ENCODE peak calls at places on chromosome 2, in nine cellular contexts. R is upper lobe of right lung, X is HepG2, A is stomach, N is AG04450, S is body of pancreas, H is colonic mucosa, Z is Peyer's patch, I is tibial artery. L is an unnamed sample.

GRCh38 chr2:2014251-2014761 is 270.0 kb upstream of the PXDN start:
- DNase-seq in H (no peak), Z (no peak), X (no peak), A (no peak), N (no peak), R (no peak), I (no peak), S (no peak), L (no peak)

GRCh38 chr2:64268330-64268729 is 124.1 kb upstream of the PELI1 start:
- DNase-seq in I (no peak), R (no peak), S (no peak), H (no peak), N (no peak), X (no peak), A (no peak), Z (no peak), L (peak; percentile 41)

GRCh38 chr2:225668606-225669266 is 269.2 kb downstream of the NYAP2 start:
- DNase-seq in R (no peak), X (peak; percentile 65), H (peak; percentile 22), N (peak; percentile 56), Z (no peak), A (no peak), S (no peak), I (no peak), L (peak; percentile 83)

GRCh38 chr2:68770271-68771111 is 35.9 kb downstream of the ARHGAP25 start:
- DNase-seq in R (no peak), N (no peak), X (no peak), H (no peak), S (no peak), A (no peak), I (no peak), Z (no peak), L (no peak)

GRCh38 chr2:240467659-240468299 is 32.3 kb downstream of the GPC1 start:
- DNase-seq in X (no peak), Z (peak; percentile 11), A (peak; percentile 20), S (peak; percentile 10), R (no peak), N (no peak), H (peak; percentile 13), I (no peak), L (no peak)

GRCh38 chr2:127580167-127581049 is 44.9 kb downstream of the MYO7B start:
- DNase-seq in R (peak; percentile 38), A (peak; percentile 21), S (no peak), N (no peak), I (peak; percentile 18), H (no peak), X (no peak), Z (peak; percentile 11), L (no peak)

GRCh38 chr2:36562973-36563532 is 34.9 kb downstream of the FEZ2 start:
- DNase-seq in Z (no peak), H (no peak), X (peak; percentile 56), A (no peak), S (no peak), I (no peak), N (no peak), R (no peak), L (peak; percentile 63)

GRCh38 chr2:31196622-31197021 is 20.7 kb downstream of the CAPN14 start:
- DNase-seq in Z (no peak), H (no peak), R (no peak), S (no peak), A (no peak), N (no peak), X (no peak), I (no peak), L (no peak)

GRCh38 chr2:98514096-98514639 is 69.5 kb downstream of the INPP4A start:
- DNase-seq in A (no peak), Z (no peak), R (no peak), I (no peak), X (no peak), N (no peak), S (no peak), H (no peak), L (no peak)

GRCh38 chr2:180004731-180005130 is 2.4 kb downstream of the CWC22 start:
- DNase-seq in S (no peak), H (no peak), I (no peak), R (no peak), Z (no peak), N (no peak), X (no peak), A (no peak), L (no peak)

GRCh38 chr2:240990726-240991377 is 7.6 kb upstream of the SNED1 start:
- DNase-seq in H (no peak), S (peak; percentile 11), A (peak; percentile 24), R (no peak), Z (no peak), N (no peak), X (no peak), I (peak; percentile 19), L (no peak)

GRCh38 chr2:240463274-240463865 is 27.9 kb downstream of the GPC1 start:
- DNase-seq in H (peak; percentile 12), S (peak; percentile 9), R (peak; percentile 60), A (peak; percentile 16), Z (no peak), X (no peak), N (no peak), I (peak; percentile 14), L (no peak)

GRCh38 chr2:68828887-68829708 is 42.1 kb downstream of the BMP10 start:
- DNase-seq in A (peak; percentile 94), H (peak; percentile 97), Z (peak; percentile 88), I (peak; percentile 98), S (peak; percentile 85), R (peak; percentile 97), X (peak; percentile 41), N (peak; percentile 88), L (peak; percentile 96)

GRCh38 chr2:62785810-62786593 is 80.5 kb downstream of the EHBP1 start:
- DNase-seq in H (no peak), Z (no peak), I (no peak), R (no peak), X (no peak), S (no peak), N (no peak), A (no peak), L (no peak)

DNA sequence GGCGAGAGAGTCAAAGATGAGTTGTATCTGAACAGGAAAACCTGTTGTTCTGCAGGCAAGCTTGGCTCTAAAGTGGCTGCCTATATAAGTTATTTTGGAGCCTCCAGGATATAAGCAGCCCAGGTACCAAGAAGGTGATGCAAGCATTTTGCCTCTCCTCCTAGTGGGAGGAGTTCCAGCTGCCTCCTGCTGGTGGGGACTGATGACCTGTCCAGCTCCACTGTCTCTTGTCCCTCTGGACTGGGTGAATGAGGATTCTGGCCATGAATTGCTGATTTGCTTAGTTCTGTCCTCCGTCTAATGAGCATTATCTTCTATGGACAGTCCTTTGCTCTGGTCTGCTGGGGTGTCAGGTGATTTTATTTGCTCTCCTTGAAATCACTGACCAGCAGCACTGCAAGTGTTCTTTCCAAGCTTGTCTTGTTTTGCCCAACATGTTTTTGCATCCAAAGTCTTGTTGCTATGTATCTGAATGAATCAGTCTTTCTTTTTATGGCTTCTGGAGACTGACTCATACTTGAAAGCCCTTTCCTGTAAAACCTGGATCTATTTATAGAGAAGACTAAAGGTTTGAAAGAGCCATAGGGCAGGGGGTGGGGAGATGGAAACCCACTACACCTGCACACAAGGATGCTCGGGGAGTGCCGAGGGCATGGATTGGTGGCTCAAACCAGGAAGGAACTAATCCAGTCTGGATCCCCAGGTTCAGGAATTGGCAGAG is 40.6 kb upstream of the EFHD1 start:
- DNase-seq in Z (no peak), R (no peak), H (peak; percentile 78), X (peak; percentile 29), N (no peak), S (no peak), I (no peak), A (no peak), L (peak; percentile 63)
- TF ChIP-seq CTCF in Z (no peak), R (no peak), H (no peak), X (peak; percentile 63), N (peak; percentile 11), S (no peak), I (no peak), A (no peak), L (peak; percentile 21)

GRCh38 chr2:74551942-74552913 is 1.5 kb downstream of the LOXL3 start:
- DNase-seq in Z (no peak), R (no peak), N (no peak), S (no peak), H (no peak), A (no peak), X (no peak), I (no peak), L (no peak)

GRCh38 chr2:74549685-74549971 is 4.1 kb downstream of the LOXL3 start:
- DNase-seq in S (no peak), X (no peak), Z (no peak), H (no peak), I (no peak), R (no peak), A (no peak), N (no peak), L (no peak)

GRCh38 chr2:74552914-74553811 is 579 bp downstream of the LOXL3 start:
- DNase-seq in H (no peak), A (no peak), I (no peak), N (no peak), X (no peak), R (no peak), Z (no peak), S (no peak), L (peak; percentile 55)

GRCh38 chr2:74550231-74550630 is 3.5 kb downstream of the LOXL3 start:
- DNase-seq in A (no peak), X (no peak), R (no peak), I (no peak), H (no peak), S (no peak), Z (no peak), N (no peak), L (no peak)

GRCh38 chr2:74551530-74551929 is 2.2 kb downstream of the LOXL3 start:
- DNase-seq in N (no peak), R (no peak), I (no peak), Z (no peak), H (no peak), X (no peak), S (no peak), A (no peak), L (no peak)
- H3K4me3 ChIP-seq in N (no peak overlapping the region), R (no peak overlapping the region), I (no peak overlapping the region), Z (no peak overlapping the region), H (no peak overlapping the region), X (no peak overlapping the region), S (no peak overlapping the region), A (no peak overlapping the region), L (no peak overlapping the region)

DNA sequence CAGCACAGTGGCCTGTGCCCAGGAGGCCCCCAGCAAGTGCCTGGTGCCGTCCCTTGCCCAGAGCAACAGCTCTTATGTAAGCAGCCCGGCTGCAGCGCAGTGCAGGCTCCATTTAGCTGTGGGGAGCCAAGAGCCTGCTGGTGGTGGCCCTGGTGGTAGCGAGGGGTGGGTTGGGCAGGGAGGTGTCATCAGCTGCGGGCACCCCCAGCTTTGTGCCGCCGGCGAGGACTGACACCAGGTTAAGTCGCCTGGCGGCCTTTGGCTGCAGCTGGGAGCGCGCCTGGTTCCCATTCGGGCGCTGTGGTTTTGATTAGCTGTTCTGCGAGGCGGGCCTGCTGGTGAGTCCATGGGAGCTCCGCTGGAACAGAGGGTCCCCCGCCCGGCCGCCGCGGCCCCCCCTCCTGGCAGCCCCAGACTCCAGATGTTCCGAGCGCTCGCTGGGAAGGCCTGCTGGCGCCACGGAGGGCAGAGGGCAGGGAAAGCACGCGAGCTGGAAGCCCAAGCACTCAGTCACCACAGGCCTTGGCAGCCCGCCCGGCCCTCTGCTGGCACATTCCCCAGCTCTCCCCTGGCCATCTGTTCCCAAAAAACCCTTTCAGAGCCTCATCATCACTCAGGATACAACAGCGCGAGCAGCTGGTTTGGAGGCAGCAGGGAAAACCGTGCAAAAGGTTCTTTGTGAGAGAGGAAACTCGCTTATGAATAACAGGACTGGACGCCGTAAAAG is 18.4 kb downstream of the ATOH8 start:
- DNase-seq in A (peak; percentile 98), X (peak; percentile 97), S (peak; percentile 96), I (peak; percentile 99), H (peak; percentile 92), Z (peak; percentile 50), R (peak; percentile 96), N (peak; percentile 100), L (peak; percentile 100)
- TF ChIP-seq CTCF in A (no peak), X (peak; percentile 55), S (peak; percentile 12), I (peak; percentile 33), H (no peak), Z (no peak), R (peak; percentile 27), N (peak; percentile 30), L (peak; percentile 24)

GRCh38 chr2:112936927-112937232 is 25.9 kb downstream of the IL37 start:
- DNase-seq in Z (no peak), S (no peak), I (no peak), X (no peak), H (no peak), A (no peak), R (no peak), N (no peak), L (no peak)
- H3K4me3 ChIP-seq in Z (no peak overlapping the region), S (no peak overlapping the region), I (no peak overlapping the region), X (no peak overlapping the region), H (no peak overlapping the region), A (no peak overlapping the region), R (no peak overlapping the region), N (no peak overlapping the region), L (no peak overlapping the region)

L was measured in foreskin fibroblast.